ENCODE peak calls at places on chromosomes 1 and 21, in ten cellular contexts. A, B, H, G, Z, R, D, Q, J and C are unnamed samples.

GRCh38 chr1:109444376-109444775 is 18.1 kb upstream of the PSMA5 start:
- DNase-seq in J (no peak), H (no peak), D (no peak), B (no peak), A (peak), Q (no peak), Z (no peak), R (no peak), G (no peak), C (no peak)

GRCh38 chr1:235920596-235921375 is 54.1 kb upstream of the LYST start:
- DNase-seq in D (no peak), B (no peak), J (no peak), G (peak), A (no peak), Q (no peak), H (no peak), Z (no peak), R (no peak), C (no peak)

GRCh38 chr1:64073705-64074104 is 129.7 kb upstream of the UBE2U start:
- DNase-seq in R (no peak), D (no peak), G (peak), J (no peak), Q (no peak), A (peak), H (no peak), B (no peak), Z (no peak), C (no peak)

GRCh38 chr1:23433122-23433521 is 8.6 kb upstream of the TCEA3 start:
- DNase-seq in R (no peak), D (no peak), H (no peak), A (no peak), J (no peak), B (no peak), G (no peak), Z (no peak), Q (no peak), C (no peak)

GRCh38 chr1:53930932-53931331 is 14.6 kb downstream of the IFT25 start:
- DNase-seq in B (no peak), H (no peak), R (no peak), A (no peak), D (no peak), Z (no peak), Q (no peak), G (no peak), J (no peak), C (no peak)

GRCh38 chr1:35569956-35570355 is 3.2 kb upstream of the TFAP2E start:
- DNase-seq in A (no peak), B (no peak), J (no peak), G (peak), Z (no peak), Q (no peak), R (no peak), H (no peak), D (no peak), C (no peak)

GRCh38 chr21:43865471-43866181 is 603 bp downstream of the AGPAT3 start:
- DNase-seq in R (no peak), J (peak), Q (no peak), B (peak), A (peak), G (peak), Z (peak), D (peak), H (no peak), C (peak)

GRCh38 chr1:29900727-29901126 is 664.4 kb downstream of the PTPRU start:
- DNase-seq in B (no peak), Q (no peak), R (no peak), H (no peak), A (no peak), G (no peak), D (no peak), J (no peak), Z (no peak), C (no peak)

GRCh38 chr1:81812712-81813111 is 12.0 kb downstream of the ADGRL2 start:
- DNase-seq in R (no peak), B (no peak), H (no peak), Z (no peak), A (peak), J (no peak), G (peak), Q (no peak), D (no peak), C (no peak)

GRCh38 chr1:164731161-164731747 is 172.3 kb downstream of the PBX1 start:
- DNase-seq in Q (no peak), A (no peak), J (no peak), Z (no peak), G (no peak), H (no peak), D (no peak), B (no peak), R (no peak), C (no peak)

GRCh38 chr1:198380275-198380674 is 160.2 kb downstream of the ATP6V1G3 start:
- DNase-seq in B (no peak), A (no peak), D (no peak), G (no peak), Q (no peak), H (no peak), J (no peak), R (no peak), Z (no peak), C (no peak)

GRCh38 chr21:44869860-44870747 is 3.4 kb downstream of the PTTG1IP start:
- DNase-seq in R (no peak), G (peak), D (peak), J (no peak), Q (peak), B (no peak), Z (no peak), A (peak), H (no peak), C (no peak)

GRCh38 chr1:159867322-159868064 is 5.0 kb upstream of the VSIG8 start:
- DNase-seq in G (peak), J (no peak), H (no peak), A (peak), B (no peak), D (no peak), R (peak), Z (no peak), Q (no peak), C (no peak)